ENCODE peak calls at places on chromosomes 11 and 22, in four cellular contexts. S, P, A and Z are unnamed samples.

GRCh38 chr11:116641561-116642045 is 131.2 kb downstream of the BUD13 start:
- DNase-seq in S (no peak), P (peak; percentile 22), A (peak; percentile 39), Z (no peak)

GRCh38 chr11:13647391-13647790 is 21.1 kb upstream of the FAR1 start:
- DNase-seq in S (no peak), P (no peak), A (no peak), Z (no peak)

GRCh38 chr22:30680998-30681770 is 13.5 kb upstream of the OSBP2 start:
- DNase-seq in S (no peak), P (no peak), A (no peak), Z (no peak)

GRCh38 chr11:118051611-118052461 is 25.0 kb upstream of the TMPRSS4 start:
- DNase-seq in S (no peak), P (no peak), A (no peak), Z (no peak)

GRCh38 chr11:69944146-69944795 is 125.1 kb upstream of the FGF3 start:
- DNase-seq in S (no peak), P (no peak), A (no peak), Z (peak; percentile 15)

GRCh38 chr11:4626207-4627105 is 10.8 kb upstream of the OR51D1 start:
- DNase-seq in S (peak; percentile 43), P (peak; percentile 72), A (peak; percentile 46), Z (no peak)

GRCh38 chr11:122733301-122733686 is 77.8 kb downstream of the UBASH3B start:
- DNase-seq in S (no peak), P (no peak), A (no peak), Z (peak; percentile 22)

GRCh38 chr11:65352783-65353182 is 1.8 kb upstream of the TIGD3 start:
- DNase-seq in S (no peak), P (no peak), A (no peak), Z (no peak)

GRCh38 chr22:36368359-36368983 is 19.3 kb downstream of the MYH9 start:
- DNase-seq in S (no peak), P (no peak), A (no peak), Z (no peak)

GRCh38 chr11:86245369-86246292 is 1.1 kb downstream of the EED start:
- DNase-seq in S (no peak), P (no peak), A (no peak), Z (no peak)

GRCh38 chr22:19631899-19632670 is 82.2 kb upstream of the SEPTIN5 start:
- DNase-seq in S (no peak), P (peak; percentile 19), A (no peak), Z (no peak)

GRCh38 chr22:24148586-24148985 is 32.7 kb upstream of the SUSD2 start:
- DNase-seq in S (no peak), P (no peak), A (no peak), Z (no peak)

GRCh38 chr11:83922318-83922717 is 636.2 kb upstream of the CCDC90B start:
- DNase-seq in S (no peak), P (no peak), A (no peak), Z (no peak)

GRCh38 chr22:37431366-37431765 is 4.1 kb upstream of the ELFN2 start:
- DNase-seq in S (no peak), P (no peak), A (no peak), Z (no peak)